ENCODE peak calls at places on chromosomes 7 and 10, in four cellular contexts. E is lower lobe of right lung, I is AG08395, S is astrocyte of the cerebellum. B is an unnamed sample.

GRCh38 chr7:73702226-73702625 is 17.2 kb downstream of the STX1A start:
- DNase-seq in I (no peak), S (no peak), E (no peak), B (no peak)

GRCh38 chr10:25017247-25017590 is 807 bp downstream of the THNSL1 start:
- DNase-seq in I (peak), E (no peak), S (no peak), B (no peak)

GRCh38 chr10:51083280-51083986 is 9.1 kb downstream of the PRKG1 start:
- DNase-seq in E (no peak), S (no peak), I (no peak), B (no peak)

GRCh38 chr10:13613519-13613918 is 26.8 kb downstream of the PRPF18 start:
- DNase-seq in I (peak), E (no peak), S (peak), B (no peak)

GRCh38 chr7:130226333-130226732 is 18.7 kb downstream of the SSMEM1 start:
- DNase-seq in E (no peak), I (no peak), S (no peak), B (no peak)

GRCh38 chr10:5900247-5900646 is 10.2 kb downstream of the FBH1 start:
- DNase-seq in I (no peak), E (no peak), S (no peak), B (no peak)

GRCh38 chr10:115745943-115746342 is 527.1 kb downstream of the GFRA1 start:
- DNase-seq in E (no peak), I (no peak), S (no peak), B (no peak)

GRCh38 chr10:9028211-9028610 is 973.7 kb downstream of the GATA3 start:
- DNase-seq in I (no peak), S (no peak), E (no peak), B (no peak)

GRCh38 chr7:21104124-21104500 is 317.4 kb upstream of the SP8 start:
- DNase-seq in I (no peak), S (no peak), E (no peak), B (no peak)

GRCh38 chr7:150983893-150984368 is 5.8 kb upstream of the KCNH2 start:
- DNase-seq in I (peak), S (peak), E (no peak), B (no peak)

GRCh38 chr10:129031233-129032150 is 435.5 kb upstream of the MGMT start:
- DNase-seq in E (no peak), I (peak), S (peak), B (no peak)

GRCh38 chr7:38013246-38013645 is 92.8 kb downstream of the EPDR1 start:
- DNase-seq in I (no peak), S (no peak), E (no peak), B (no peak)